ENCODE peak calls at places on chromosomes 4 and X, in eight cellular contexts. X is AG08395, F is EH, V is endodermal cell, I is kidney tubule cell, G is RWPE2, U is AG04450, P is WTC11. C is an unnamed sample.

GRCh38 chrX:24023972-24024664 is 2.9 kb downstream of the KLHL15 start:
- DNase-seq in V (no peak), P (no peak), X (no peak), I (no peak), U (no peak), G (no peak), F (peak), C (peak)

GRCh38 chrX:152641996-152642395 is 4.3 kb downstream of the GABRQ start:
- DNase-seq in U (no peak), X (no peak), V (peak), I (peak), P (peak), G (no peak), F (peak), C (peak)

GRCh38 chr4:169620846-169621228 is 459 bp downstream of the CLCN3 start:
- DNase-seq in X (no peak), I (peak), P (no peak), U (no peak), G (no peak), V (peak), F (peak), C (peak)

GRCh38 chr4:174940002-174940401 is 21.8 kb downstream of the ADAM29 start:
- DNase-seq in I (no peak), P (no peak), X (no peak), U (no peak), V (no peak), G (no peak), F (no peak), C (no peak)

GRCh38 chr4:148097811-148098210 is 344.4 kb downstream of the NR3C2 start:
- DNase-seq in G (no peak), U (no peak), P (no peak), V (no peak), I (no peak), F (no peak), X (no peak), C (no peak)

GRCh38 chr4:173860079-173860478 is 330.1 kb upstream of the HAND2 start:
- DNase-seq in V (no peak), F (no peak), I (peak), G (no peak), X (no peak), U (no peak), P (no peak), C (no peak)

GRCh38 chrX:82141942-82142341 is 940.0 kb downstream of the SH3BGRL start:
- DNase-seq in U (no peak), P (no peak), I (peak), F (no peak), V (no peak), X (no peak), G (no peak), C (no peak)

GRCh38 chrX:3522016-3522690 is 175.7 kb upstream of the MXRA5 start:
- DNase-seq in G (no peak), X (peak), V (no peak), I (no peak), P (no peak), U (peak), F (peak), C (no peak)

GRCh38 chrX:40326186-40326965 is 228.6 kb upstream of the BCOR start:
- DNase-seq in X (no peak), I (peak), G (no peak), P (no peak), V (peak), U (no peak), F (no peak), C (no peak)